ENCODE peak calls at places on chromosomes 7 and 10, in four cellular contexts. X, K, R and T are unnamed samples.

GRCh38 chr7:6600093-6600492 is 10.3 kb downstream of the INTS15 start:
- DNase-seq in R (no peak), K (no peak), X (no peak), T (no peak)

GRCh38 chr7:45240187-45240776 is 82.7 kb downstream of the RAMP3 start:
- DNase-seq in X (no peak), K (peak), R (no peak), T (no peak)

GRCh38 chr10:33974976-33975478 is 640.6 kb upstream of the NRP1 start:
- DNase-seq in K (no peak), R (no peak), X (no peak), T (no peak)

GRCh38 chr7:42930889-42931288 is 1.1 kb downstream of the PSMA2 start:
- DNase-seq in K (no peak), R (no peak), X (no peak), T (no peak)

GRCh38 chr7:158377800-158378623 is 209.6 kb downstream of the PTPRN2 start:
- DNase-seq in R (no peak), K (no peak), X (peak), T (no peak)

GRCh38 chr10:130775311-130775710 is 536.2 kb downstream of the TCERG1L start:
- DNase-seq in R (no peak), K (no peak), X (no peak), T (no peak)

GRCh38 chr7:1152492-1152891 is 7.5 kb downstream of the ZFAND2A start:
- DNase-seq in X (no peak), R (no peak), K (no peak), T (no peak)

GRCh38 chr7:93062599-93062998 is 55.2 kb downstream of the SAMD9 start:
- DNase-seq in R (no peak), K (no peak), X (no peak), T (no peak)

GRCh38 chr7:50409856-50410468 is 40.2 kb downstream of the FIGNL1 start:
- DNase-seq in R (peak), X (no peak), K (no peak), T (no peak)

GRCh38 chr7:1963575-1963974 is 269.2 kb downstream of the MAD1L1 start:
- DNase-seq in R (no peak), X (no peak), K (no peak), T (no peak)

GRCh38 chr10:36781570-36781969 is 343.8 kb upstream of the ANKRD30A start:
- DNase-seq in K (no peak), X (no peak), R (no peak), T (no peak)

GRCh38 chr7:87564290-87564963 is 36.3 kb downstream of the ABCB1 start:
- DNase-seq in K (no peak), X (peak), R (no peak), T (peak)

GRCh38 chr7:32131091-32131490 is 60.9 kb upstream of the PDE1C start:
- DNase-seq in X (no peak), R (no peak), K (no peak), T (no peak)

GRCh38 chr10:77051837-77052236 is 585.8 kb downstream of the KCNMA1 start:
- DNase-seq in R (no peak), X (no peak), K (no peak), T (no peak)

GRCh38 chr10:100007239-100008141 is 2.3 kb downstream of the DNMBP start:
- DNase-seq in K (no peak), R (no peak), X (no peak), T (no peak)

GRCh38 chr10:126384269-126384873 is 3.9 kb downstream of the ADAM12 start:
- DNase-seq in R (no peak), K (no peak), X (no peak), T (no peak)

GRCh38 chr7:81769891-81770818 is at the start of gene HGF:
- DNase-seq in X (no peak), R (no peak), K (no peak), T (peak)

GRCh38 chr10:68135362-68135761 is 26.1 kb downstream of the MYPN start:
- DNase-seq in X (no peak), K (no peak), R (no peak), T (no peak)

GRCh38 chr7:741850-742249 is 14.8 kb upstream of the PRKAR1B start:
- DNase-seq in K (no peak), R (no peak), X (no peak), T (no peak)

GRCh38 chr10:14356921-14357320 is 26.2 kb upstream of the FRMD4A start:
- DNase-seq in K (no peak), X (no peak), R (no peak), T (no peak)

GRCh38 chr7:130642383-130642782 is 26.2 kb downstream of the COPG2 start:
- DNase-seq in X (no peak), K (no peak), R (no peak), T (no peak)

GRCh38 chr7:128000854-128001265 is 30.4 kb downstream of the LRRC4 start:
- DNase-seq in K (no peak), R (peak), X (peak), T (no peak)

GRCh38 chr10:63627881-63628296 is 106.7 kb downstream of the REEP3 start:
- DNase-seq in R (no peak), X (no peak), K (no peak), T (no peak)

GRCh38 chr10:4708123-4708759 is 117.8 kb upstream of the AKR1E2 start:
- DNase-seq in X (peak), K (peak), R (no peak), T (peak)

GRCh38 chr7:44218418-44219201 is 17.8 kb downstream of the YKT6 start:
- DNase-seq in X (peak), R (no peak), K (peak), T (no peak)

GRCh38 chr10:80552151-80552646 is 14.5 kb downstream of the SH2D4B start:
- DNase-seq in X (peak), K (no peak), R (no peak), T (peak)

GRCh38 chr7:31020652-31021051 is 31.5 kb upstream of the ADCYAP1R1 start:
- DNase-seq in R (no peak), X (no peak), K (no peak), T (no peak)

GRCh38 chr7:460374-461117 is 59.1 kb downstream of the PDGFA start:
- DNase-seq in R (no peak), X (peak), K (no peak), T (no peak)

GRCh38 chr10:70232859-70233108 is 445 bp downstream of the PPA1 start:
- DNase-seq in X (no peak), K (no peak), R (no peak), T (no peak)

GRCh38 chr7:1531263-1531978 is 919 bp downstream of the MAFK start:
- DNase-seq in K (peak), X (no peak), R (no peak), T (no peak)

GRCh38 chr10:13657184-13657680 is 70.5 kb downstream of the PRPF18 start:
- DNase-seq in R (no peak), X (no peak), K (no peak), T (no peak)

GRCh38 chr7:138892016-138892630 is 89.1 kb downstream of the KIAA1549 start:
- DNase-seq in K (no peak), R (no peak), X (no peak), T (no peak)

GRCh38 chr10:46523119-46523880 is 33.2 kb downstream of the GPRIN2 start:
- DNase-seq in X (no peak), R (no peak), K (no peak), T (no peak)

GRCh38 chr10:46518028-46518725 is 38.3 kb downstream of the GPRIN2 start:
- DNase-seq in X (no peak), R (no peak), K (no peak), T (no peak)

GRCh38 chr10:46520381-46520780 is 36.1 kb downstream of the GPRIN2 start:
- DNase-seq in R (no peak), K (no peak), X (no peak), T (no peak)

GRCh38 chr10:46522295-46523118 is 34.0 kb downstream of the GPRIN2 start:
- DNase-seq in X (no peak), R (no peak), K (no peak), T (no peak)

GRCh38 chr10:46520941-46521340 is 35.5 kb downstream of the GPRIN2 start:
- DNase-seq in X (no peak), R (no peak), K (no peak), T (no peak)
- TF ChIP-seq FOXM1 in X (no peak), R (no peak), K (no peak), T (no peak)

DNA sequence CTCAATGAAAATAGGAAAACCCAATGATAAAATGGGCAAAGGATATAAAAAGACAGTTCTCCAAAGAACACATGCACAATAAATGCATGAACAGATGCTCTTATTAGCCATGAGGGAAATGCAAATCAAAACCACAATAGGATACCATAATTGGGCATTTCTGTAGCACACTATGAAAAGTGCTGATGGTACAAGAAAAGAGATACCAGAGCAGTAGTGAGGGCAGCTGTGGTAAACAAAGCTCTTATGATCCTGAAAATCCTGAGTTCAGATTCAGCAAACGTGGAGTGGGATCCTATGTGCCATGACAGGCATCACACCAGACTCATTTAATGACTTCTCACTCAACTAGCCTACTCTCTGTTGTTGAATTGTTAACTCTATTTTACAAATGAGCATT is 96.7 kb upstream of the SLC25A13 start:
- DNase-seq in R (no peak), X (no peak), K (no peak), T (no peak)
- TF ChIP-seq BHLHE40 in R (no peak), X (no peak), K (no peak), T (no peak)

GRCh38 chr10:120732643-120733313 is 118.4 kb upstream of the WDR11 start:
- DNase-seq in X (no peak), R (no peak), K (no peak), T (no peak)
- TF ChIP-seq FOXM1 in X (no peak), R (no peak), K (no peak), T (no peak)

GRCh38 chr7:100673942-100674431 is 447 bp downstream of the GNB2 start:
- DNase-seq in K (peak), X (no peak), R (no peak), T (no peak)
- TF ChIP-seq BHLHE40 in K (no peak), X (no peak), R (no peak), T (no peak)

GRCh38 chr7:101108961-101109360 is 17.9 kb upstream of the SERPINE1 start:
- DNase-seq in R (no peak), K (no peak), X (no peak), T (no peak)

GRCh38 chr7:101106387-101106786 is 20.5 kb upstream of the SERPINE1 start:
- DNase-seq in K (no peak), X (no peak), R (no peak), T (no peak)

GRCh38 chr7:101109368-101109767 is 17.5 kb upstream of the SERPINE1 start:
- DNase-seq in R (no peak), X (no peak), K (no peak), T (no peak)

GRCh38 chr7:101111261-101111660 is 15.6 kb upstream of the SERPINE1 start:
- DNase-seq in X (no peak), R (no peak), K (no peak), T (no peak)

DNA sequence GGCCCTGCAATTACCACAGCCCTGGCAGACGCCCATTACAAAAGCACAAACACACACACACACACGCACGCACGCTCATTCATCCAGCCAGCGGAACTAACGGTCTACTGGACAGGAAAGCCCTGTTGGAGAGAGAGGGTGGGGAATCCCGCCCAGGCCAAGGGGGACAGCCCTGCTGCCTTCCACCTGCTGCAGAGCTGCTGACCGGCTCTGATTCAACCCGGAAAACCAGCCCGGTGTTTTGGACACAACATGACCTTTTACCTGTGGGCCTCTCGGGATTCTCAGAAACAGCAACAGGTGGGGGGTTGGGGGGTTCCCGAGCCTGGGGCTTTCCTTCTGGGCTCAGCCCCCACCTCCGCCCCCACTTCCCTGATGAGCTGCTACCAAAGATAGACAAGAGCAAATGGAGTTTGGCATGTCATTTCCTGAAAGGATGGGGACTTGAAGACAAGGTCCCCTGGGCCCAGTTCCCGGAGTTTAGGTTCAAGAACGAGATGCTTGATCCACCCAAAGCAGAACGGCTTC is 18.5 kb upstream of the SERPINE1 start:
- DNase-seq in K (no peak), X (peak), R (peak), T (no peak)
- TF ChIP-seq FOXM1 in K (no peak), X (no peak), R (no peak), T (no peak)

DNA sequence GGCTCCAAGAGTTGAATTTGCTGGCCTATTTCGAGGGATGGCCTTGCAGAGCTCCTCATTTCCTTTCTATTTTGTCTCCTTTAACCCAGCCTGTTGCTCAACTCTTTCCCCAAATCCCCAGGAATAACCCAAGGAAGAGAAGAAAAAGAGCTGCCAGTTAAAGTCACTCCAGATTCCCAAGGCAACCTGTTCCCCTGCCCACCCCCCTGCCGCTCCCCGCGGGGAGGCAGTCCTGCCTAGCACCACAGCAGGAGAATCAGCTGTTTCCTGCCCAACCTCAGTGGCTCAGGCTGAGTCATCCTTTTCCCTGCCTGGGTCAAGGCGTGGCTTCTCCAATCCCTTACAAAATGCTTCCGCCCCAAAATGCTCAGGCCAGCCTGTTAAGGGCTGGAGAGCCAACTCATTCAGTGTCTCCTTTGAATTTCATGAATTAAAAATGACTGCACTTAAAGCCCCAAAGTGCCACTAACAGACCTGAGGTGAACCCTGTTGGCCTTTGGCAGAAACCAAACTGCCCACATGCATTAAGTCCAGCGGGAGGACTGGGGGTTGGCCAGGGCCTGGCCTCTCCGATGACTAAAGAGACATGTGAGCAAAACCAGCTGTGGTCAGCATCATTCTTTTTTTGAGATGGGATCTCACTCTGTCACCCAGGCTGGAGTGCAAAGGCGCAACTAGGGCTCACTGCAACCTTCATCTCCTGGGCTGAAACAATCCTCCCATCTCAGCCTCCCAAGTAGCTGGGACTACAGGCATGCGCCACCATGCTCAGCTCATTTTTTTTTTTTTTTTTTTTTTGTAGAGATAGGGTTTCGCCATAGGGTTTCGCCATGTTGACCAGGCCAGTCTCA is 83.2 kb upstream of the KIF5B start:
- DNase-seq in X (peak), K (peak), R (no peak), T (peak)
- TF ChIP-seq BHLHE40 in X (no peak), K (peak), R (no peak), T (no peak)

DNA sequence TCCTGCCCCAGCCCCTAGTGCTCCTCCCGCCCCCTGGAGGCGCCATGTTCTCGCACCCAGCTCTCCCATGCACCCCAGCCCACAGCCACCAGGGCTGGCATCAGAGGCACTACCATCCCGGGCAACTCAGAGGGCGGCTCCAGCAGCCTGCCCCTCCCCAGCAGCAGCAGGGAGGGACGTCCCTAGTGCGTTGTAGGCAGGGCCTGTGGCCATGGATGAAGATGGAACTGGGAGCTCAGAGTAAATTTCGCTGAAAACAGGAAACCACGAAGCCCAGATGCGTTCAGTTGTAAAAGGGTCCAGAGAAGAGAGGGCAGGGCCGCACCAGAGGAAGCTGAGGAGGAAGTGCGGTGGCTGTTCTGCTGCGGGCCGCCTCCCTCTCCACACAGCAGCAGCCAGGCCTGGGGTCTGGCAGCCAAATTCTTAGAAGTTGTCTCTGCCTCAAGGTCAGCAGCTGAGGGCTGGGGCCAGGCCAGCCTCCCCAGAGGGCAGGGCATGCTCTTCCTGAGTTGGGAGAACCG is 24.6 kb downstream of the VSIR start:
- DNase-seq in K (peak), R (peak), X (no peak), T (no peak)
- TF ChIP-seq FOXM1 in K (no peak), R (no peak), X (no peak), T (no peak)

DNA sequence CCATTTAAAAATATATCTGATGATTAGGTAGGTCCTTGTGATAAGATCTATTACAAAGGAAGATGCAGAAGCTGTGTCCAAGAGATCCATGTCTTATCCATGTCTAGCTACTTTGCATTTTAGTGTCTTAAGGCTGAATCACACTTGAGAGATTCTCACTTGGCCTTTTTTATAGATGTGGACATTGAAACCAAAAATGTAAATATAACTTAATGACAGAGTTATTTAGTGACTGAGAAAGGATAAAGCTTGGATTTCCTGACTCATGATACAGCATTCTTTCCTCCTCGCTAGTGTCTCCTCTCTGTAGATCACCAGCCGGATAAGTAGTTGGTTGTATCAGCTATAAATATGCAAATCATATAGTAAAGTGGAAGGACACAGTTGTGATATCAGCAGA is 23.3 kb downstream of the INHBA start:
- DNase-seq in R (no peak), K (no peak), X (no peak), T (no peak)
- TF ChIP-seq BHLHE40 in R (no peak), K (no peak), X (no peak), T (no peak)